ENCODE peak calls at places on chromosomes 16 and 17, in eight cellular contexts. One of them, this sample, is unnamed.

GRCh38 chr17:20267459-20267842 is 199.9 kb downstream of the LGALS9B start:
- DNase-seq in brain microvascular endothelial cell: no peak
- DNase-seq in adrenal gland: no peak
- DNase-seq in left lung: no peak
- DNase-seq in AG04450: no peak
- DNase-seq in gastrocnemius medialis: no peak
- DNase-seq in neuronal stem cell: no peak
- DNase-seq in lung: no peak
- DNase-seq in this sample: no peak

GRCh38 chr16:58025351-58026138 is at the start of gene MMP15:
- DNase-seq in neuronal stem cell: peak
- DNase-seq in gastrocnemius medialis: peak
- DNase-seq in lung: peak
- DNase-seq in adrenal gland: peak
- DNase-seq in left lung: peak
- DNase-seq in AG04450: no peak
- DNase-seq in brain microvascular endothelial cell: peak
- DNase-seq in this sample: no peak

GRCh38 chr17:79388556-79389295 is 222.1 kb downstream of the RBFOX3 start:
- DNase-seq in left lung: peak
- DNase-seq in adrenal gland: peak
- DNase-seq in AG04450: no peak
- DNase-seq in gastrocnemius medialis: no peak
- DNase-seq in neuronal stem cell: peak
- DNase-seq in brain microvascular endothelial cell: peak
- DNase-seq in lung: peak
- DNase-seq in this sample: no peak

GRCh38 chr16:75064403-75065148 is 52.0 kb downstream of the LDHD start:
- DNase-seq in neuronal stem cell: no peak
- DNase-seq in lung: peak
- DNase-seq in gastrocnemius medialis: no peak
- DNase-seq in brain microvascular endothelial cell: no peak
- DNase-seq in left lung: peak
- DNase-seq in AG04450: no peak
- DNase-seq in adrenal gland: no peak
- DNase-seq in this sample: no peak

GRCh38 chr17:56481654-56482053 is 111.8 kb upstream of the NOG start:
- DNase-seq in brain microvascular endothelial cell: no peak
- DNase-seq in adrenal gland: no peak
- DNase-seq in left lung: no peak
- DNase-seq in gastrocnemius medialis: peak
- DNase-seq in AG04450: no peak
- DNase-seq in lung: no peak
- DNase-seq in neuronal stem cell: no peak
- DNase-seq in this sample: no peak

GRCh38 chr17:51270675-51271074 is 10.3 kb downstream of the UTP18 start:
- DNase-seq in adrenal gland: no peak
- DNase-seq in neuronal stem cell: no peak
- DNase-seq in brain microvascular endothelial cell: no peak
- DNase-seq in lung: no peak
- DNase-seq in gastrocnemius medialis: no peak
- DNase-seq in left lung: no peak
- DNase-seq in AG04450: no peak
- DNase-seq in this sample: no peak

GRCh38 chr16:78045865-78046581 is 23.7 kb downstream of the CLEC3A start:
- DNase-seq in lung: peak
- DNase-seq in left lung: peak
- DNase-seq in gastrocnemius medialis: no peak
- DNase-seq in brain microvascular endothelial cell: peak
- DNase-seq in AG04450: peak
- DNase-seq in neuronal stem cell: peak
- DNase-seq in adrenal gland: peak
- DNase-seq in this sample: no peak

GRCh38 chr17:67266496-67266895 is 21.5 kb upstream of the HELZ start:
- DNase-seq in neuronal stem cell: no peak
- DNase-seq in lung: no peak
- DNase-seq in brain microvascular endothelial cell: no peak
- DNase-seq in AG04450: no peak
- DNase-seq in gastrocnemius medialis: no peak
- DNase-seq in left lung: no peak
- DNase-seq in adrenal gland: no peak
- DNase-seq in this sample: no peak

GRCh38 chr17:39132192-39132600 is 19.2 kb downstream of the PLXDC1 start:
- DNase-seq in lung: no peak
- DNase-seq in AG04450: peak
- DNase-seq in gastrocnemius medialis: no peak
- DNase-seq in adrenal gland: peak
- DNase-seq in neuronal stem cell: no peak
- DNase-seq in left lung: no peak
- DNase-seq in brain microvascular endothelial cell: peak
- DNase-seq in this sample: no peak

GRCh38 chr17:63445571-63446217 is 412 bp downstream of the CYB561 start:
- DNase-seq in adrenal gland: peak
- DNase-seq in lung: peak
- DNase-seq in gastrocnemius medialis: no peak
- DNase-seq in AG04450: no peak
- DNase-seq in brain microvascular endothelial cell: no peak
- DNase-seq in neuronal stem cell: no peak
- DNase-seq in left lung: no peak
- DNase-seq in this sample: no peak

GRCh38 chr16:57791156-57791902 is 11.0 kb downstream of the KIFC3 start:
- DNase-seq in neuronal stem cell: no peak
- DNase-seq in left lung: no peak
- DNase-seq in AG04450: no peak
- DNase-seq in brain microvascular endothelial cell: no peak
- DNase-seq in lung: no peak
- DNase-seq in gastrocnemius medialis: peak
- DNase-seq in adrenal gland: peak
- DNase-seq in this sample: no peak

GRCh38 chr17:38709864-38710602 is 5.0 kb downstream of the MLLT6 start:
- DNase-seq in adrenal gland: no peak
- DNase-seq in AG04450: no peak
- DNase-seq in brain microvascular endothelial cell: no peak
- DNase-seq in gastrocnemius medialis: peak
- DNase-seq in neuronal stem cell: no peak
- DNase-seq in lung: no peak
- DNase-seq in left lung: no peak
- DNase-seq in this sample: no peak

GRCh38 chr16:23903001-23903414 is 67.2 kb downstream of the PRKCB start:
- DNase-seq in adrenal gland: no peak
- DNase-seq in left lung: no peak
- DNase-seq in neuronal stem cell: no peak
- DNase-seq in gastrocnemius medialis: no peak
- DNase-seq in brain microvascular endothelial cell: no peak
- DNase-seq in AG04450: no peak
- DNase-seq in lung: no peak
- DNase-seq in this sample: no peak

GRCh38 chr16:5078626-5079025 is 7.0 kb downstream of the ALG1 start:
- DNase-seq in AG04450: no peak
- DNase-seq in left lung: no peak
- DNase-seq in neuronal stem cell: no peak
- DNase-seq in adrenal gland: no peak
- DNase-seq in brain microvascular endothelial cell: no peak
- DNase-seq in gastrocnemius medialis: no peak
- DNase-seq in lung: no peak
- DNase-seq in this sample: no peak

GRCh38 chr17:64747938-64748540 is 85.9 kb upstream of the SMURF2 start:
- DNase-seq in adrenal gland: no peak
- DNase-seq in lung: no peak
- DNase-seq in brain microvascular endothelial cell: no peak
- DNase-seq in AG04450: peak
- DNase-seq in neuronal stem cell: no peak
- DNase-seq in gastrocnemius medialis: no peak
- DNase-seq in left lung: no peak
- DNase-seq in this sample: no peak

GRCh38 chr16:65658339-65659275 is 536.7 kb upstream of the CDH11 start:
- DNase-seq in gastrocnemius medialis: no peak
- DNase-seq in neuronal stem cell: no peak
- DNase-seq in brain microvascular endothelial cell: peak
- DNase-seq in adrenal gland: peak
- DNase-seq in lung: no peak
- DNase-seq in AG04450: peak
- DNase-seq in left lung: no peak
- DNase-seq in this sample: no peak

GRCh38 chr16:1154291-1154886 is 1.5 kb downstream of the CACNA1H start:
- DNase-seq in AG04450: no peak
- DNase-seq in brain microvascular endothelial cell: no peak
- DNase-seq in adrenal gland: no peak
- DNase-seq in lung: no peak
- DNase-seq in neuronal stem cell: no peak
- DNase-seq in left lung: no peak
- DNase-seq in gastrocnemius medialis: no peak
- DNase-seq in this sample: no peak

GRCh38 chr16:10838611-10839270 is 20.1 kb upstream of the TVP23A start:
- DNase-seq in gastrocnemius medialis: no peak
- DNase-seq in neuronal stem cell: no peak
- DNase-seq in brain microvascular endothelial cell: no peak
- DNase-seq in left lung: no peak
- DNase-seq in adrenal gland: no peak
- DNase-seq in AG04450: no peak
- DNase-seq in lung: no peak
- DNase-seq in this sample: no peak
- H3K27ac ChIP-seq in gastrocnemius medialis: no peak
- H3K27ac ChIP-seq in neuronal stem cell: no peak
- H3K27ac ChIP-seq in brain microvascular endothelial cell: no peak
- H3K27ac ChIP-seq in left lung: no peak
- H3K27ac ChIP-seq in adrenal gland: no peak
- H3K27ac ChIP-seq in AG04450: no peak
- H3K27ac ChIP-seq in lung: no peak
- H3K27ac ChIP-seq in this sample: no peak

DNA sequence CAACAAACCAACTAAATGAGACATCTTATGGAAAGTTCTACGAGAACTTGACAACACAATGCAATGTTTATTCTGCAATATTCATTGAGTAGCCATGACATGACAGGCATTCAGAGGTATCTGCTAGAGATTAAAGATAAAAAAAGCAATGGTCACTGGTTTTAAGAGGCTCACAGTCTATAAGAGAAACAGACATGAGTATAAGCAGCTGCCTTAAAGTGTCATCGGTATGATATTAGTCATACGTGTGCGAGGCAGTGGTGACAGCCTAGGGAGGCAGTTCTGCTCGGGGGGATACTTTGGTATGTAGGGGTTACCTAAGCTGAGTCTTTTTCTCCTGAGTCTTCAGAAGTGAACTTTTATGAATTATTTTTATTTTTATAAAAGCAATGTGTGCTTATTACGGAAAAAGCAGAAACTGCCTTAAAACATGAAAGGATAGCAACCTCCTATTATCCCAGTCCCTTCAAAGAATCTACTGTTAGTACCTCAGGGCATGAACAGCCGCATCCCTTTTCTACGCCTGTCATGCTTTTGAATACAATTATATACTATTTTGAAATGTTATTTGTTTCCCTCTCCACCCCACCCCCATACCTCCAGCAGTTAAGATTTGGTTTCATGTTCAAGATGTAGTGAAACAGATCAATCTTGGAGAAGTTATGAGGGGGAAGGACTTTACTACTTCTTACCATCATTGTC is 7.7 kb downstream of the ST6GALNAC1 start:
- DNase-seq in AG04450: no peak
- DNase-seq in gastrocnemius medialis: no peak
- DNase-seq in left lung: no peak
- DNase-seq in brain microvascular endothelial cell: peak
- DNase-seq in lung: no peak
- DNase-seq in adrenal gland: no peak
- DNase-seq in neuronal stem cell: no peak
- DNase-seq in this sample: no peak
- H3K27ac ChIP-seq in AG04450: no peak
- H3K27ac ChIP-seq in gastrocnemius medialis: no peak
- H3K27ac ChIP-seq in left lung: no peak
- H3K27ac ChIP-seq in brain microvascular endothelial cell: no peak
- H3K27ac ChIP-seq in lung: no peak
- H3K27ac ChIP-seq in adrenal gland: no peak
- H3K27ac ChIP-seq in neuronal stem cell: no peak
- H3K27ac ChIP-seq in this sample: no peak

GRCh38 chr17:40325156-40326013 is 16.4 kb downstream of the RARA start:
- DNase-seq in left lung: no peak
- DNase-seq in adrenal gland: no peak
- DNase-seq in lung: no peak
- DNase-seq in brain microvascular endothelial cell: no peak
- DNase-seq in AG04450: no peak
- DNase-seq in gastrocnemius medialis: no peak
- DNase-seq in neuronal stem cell: no peak
- DNase-seq in this sample: no peak

GRCh38 chr17:40321502-40322416 is 12.8 kb downstream of the RARA start:
- DNase-seq in neuronal stem cell: no peak
- DNase-seq in AG04450: no peak
- DNase-seq in lung: peak
- DNase-seq in adrenal gland: no peak
- DNase-seq in left lung: peak
- DNase-seq in brain microvascular endothelial cell: no peak
- DNase-seq in gastrocnemius medialis: peak
- DNase-seq in this sample: no peak

GRCh38 chr17:40323317-40323716 is 14.3 kb downstream of the RARA start:
- DNase-seq in gastrocnemius medialis: no peak
- DNase-seq in adrenal gland: no peak
- DNase-seq in lung: no peak
- DNase-seq in brain microvascular endothelial cell: no peak
- DNase-seq in AG04450: no peak
- DNase-seq in neuronal stem cell: no peak
- DNase-seq in left lung: peak
- DNase-seq in this sample: no peak

GRCh38 chr17:40322417-40323315 is 13.7 kb downstream of the RARA start:
- DNase-seq in lung: peak
- DNase-seq in neuronal stem cell: no peak
- DNase-seq in brain microvascular endothelial cell: peak
- DNase-seq in gastrocnemius medialis: no peak
- DNase-seq in adrenal gland: peak
- DNase-seq in left lung: peak
- DNase-seq in AG04450: no peak
- DNase-seq in this sample: no peak

GRCh38 chr17:40323731-40324650 is 15.0 kb downstream of the RARA start:
- DNase-seq in neuronal stem cell: no peak
- DNase-seq in adrenal gland: peak
- DNase-seq in left lung: peak
- DNase-seq in brain microvascular endothelial cell: no peak
- DNase-seq in AG04450: no peak
- DNase-seq in gastrocnemius medialis: no peak
- DNase-seq in lung: peak
- DNase-seq in this sample: no peak
- H3K27ac ChIP-seq in neuronal stem cell: no peak
- H3K27ac ChIP-seq in adrenal gland: peak
- H3K27ac ChIP-seq in left lung: peak
- H3K27ac ChIP-seq in brain microvascular endothelial cell: no peak
- H3K27ac ChIP-seq in AG04450: no peak
- H3K27ac ChIP-seq in gastrocnemius medialis: peak
- H3K27ac ChIP-seq in lung: peak
- H3K27ac ChIP-seq in this sample: peak

GRCh38 chr17:71846561-71846960 is 274.3 kb upstream of the SOX9 start:
- DNase-seq in neuronal stem cell: no peak
- DNase-seq in left lung: no peak
- DNase-seq in AG04450: no peak
- DNase-seq in adrenal gland: no peak
- DNase-seq in gastrocnemius medialis: no peak
- DNase-seq in brain microvascular endothelial cell: no peak
- DNase-seq in lung: no peak
- DNase-seq in this sample: no peak
- H3K27ac ChIP-seq in neuronal stem cell: no peak
- H3K27ac ChIP-seq in left lung: no peak
- H3K27ac ChIP-seq in AG04450: no peak
- H3K27ac ChIP-seq in adrenal gland: no peak
- H3K27ac ChIP-seq in gastrocnemius medialis: no peak
- H3K27ac ChIP-seq in brain microvascular endothelial cell: no peak
- H3K27ac ChIP-seq in lung: no peak
- H3K27ac ChIP-seq in this sample: no peak

This sample was measured in esophagus muscularis mucosa.